ENCODE peak calls at places on chromosomes 6 and 20, in six cellular contexts. One of them, this sample, is unnamed.

GRCh38 chr20:46303176-46303956 is 4.9 kb downstream of the CDH22 start:
- DNase-seq in neural progenitor cell: no peak
- DNase-seq in activated CD8-positive, alpha-beta T cell treated with anti-CD3 and anti-CD28 coated beads, Interleukin-2, amount 10 ng/mL, durations not matched to agents 7 days and 5 days: no peak
- DNase-seq in HTR-8/SVneo: no peak
- DNase-seq in brain microvascular endothelial cell: no peak
- DNase-seq in naive thymus-derived CD8-positive, alpha-beta T cell: no peak
- DNase-seq in this sample: no peak

GRCh38 chr20:10802201-10802600 is 128.4 kb upstream of the JAG1 start:
- DNase-seq in brain microvascular endothelial cell: peak; percentile 9
- DNase-seq in naive thymus-derived CD8-positive, alpha-beta T cell: no peak
- DNase-seq in HTR-8/SVneo: no peak
- DNase-seq in activated CD8-positive, alpha-beta T cell treated with anti-CD3 and anti-CD28 coated beads, Interleukin-2, amount 10 ng/mL, durations not matched to agents 7 days and 5 days: no peak
- DNase-seq in neural progenitor cell: no peak
- DNase-seq in this sample: no peak

GRCh38 chr6:41503841-41504525 is 42.2 kb upstream of the FOXP4 start:
- DNase-seq in neural progenitor cell: peak; percentile 78
- DNase-seq in brain microvascular endothelial cell: peak; percentile 14
- DNase-seq in activated CD8-positive, alpha-beta T cell treated with anti-CD3 and anti-CD28 coated beads, Interleukin-2, amount 10 ng/mL, durations not matched to agents 7 days and 5 days: no peak
- DNase-seq in HTR-8/SVneo: peak; percentile 72
- DNase-seq in naive thymus-derived CD8-positive, alpha-beta T cell: no peak
- DNase-seq in this sample: peak; percentile 69

GRCh38 chr20:24235224-24235735 is 234.1 kb upstream of the SYNDIG1 start:
- DNase-seq in brain microvascular endothelial cell: no peak
- DNase-seq in activated CD8-positive, alpha-beta T cell treated with anti-CD3 and anti-CD28 coated beads, Interleukin-2, amount 10 ng/mL, durations not matched to agents 7 days and 5 days: no peak
- DNase-seq in HTR-8/SVneo: no peak
- DNase-seq in naive thymus-derived CD8-positive, alpha-beta T cell: no peak
- DNase-seq in neural progenitor cell: no peak
- DNase-seq in this sample: no peak

GRCh38 chr6:1477432-1478090 is 88.2 kb downstream of the FOXF2 start:
- DNase-seq in HTR-8/SVneo: peak; percentile 49
- DNase-seq in naive thymus-derived CD8-positive, alpha-beta T cell: no peak
- DNase-seq in activated CD8-positive, alpha-beta T cell treated with anti-CD3 and anti-CD28 coated beads, Interleukin-2, amount 10 ng/mL, durations not matched to agents 7 days and 5 days: no peak
- DNase-seq in brain microvascular endothelial cell: peak; percentile 77
- DNase-seq in neural progenitor cell: no peak
- DNase-seq in this sample: no peak

GRCh38 chr20:16476032-16476431 is 97.2 kb downstream of the KIF16B start:
- DNase-seq in naive thymus-derived CD8-positive, alpha-beta T cell: no peak
- DNase-seq in brain microvascular endothelial cell: peak; percentile 19
- DNase-seq in neural progenitor cell: peak; percentile 50
- DNase-seq in HTR-8/SVneo: peak; percentile 25
- DNase-seq in activated CD8-positive, alpha-beta T cell treated with anti-CD3 and anti-CD28 coated beads, Interleukin-2, amount 10 ng/mL, durations not matched to agents 7 days and 5 days: no peak
- DNase-seq in this sample: peak; percentile 42

GRCh38 chr6:11712760-11713159 is 65.8 kb downstream of the ADTRP start:
- DNase-seq in activated CD8-positive, alpha-beta T cell treated with anti-CD3 and anti-CD28 coated beads, Interleukin-2, amount 10 ng/mL, durations not matched to agents 7 days and 5 days: no peak
- DNase-seq in naive thymus-derived CD8-positive, alpha-beta T cell: no peak
- DNase-seq in brain microvascular endothelial cell: no peak
- DNase-seq in neural progenitor cell: no peak
- DNase-seq in HTR-8/SVneo: no peak
- DNase-seq in this sample: no peak

GRCh38 chr20:9912858-9913434 is 74.1 kb upstream of the PAK5 start:
- DNase-seq in HTR-8/SVneo: peak; percentile 20
- DNase-seq in brain microvascular endothelial cell: peak; percentile 65
- DNase-seq in activated CD8-positive, alpha-beta T cell treated with anti-CD3 and anti-CD28 coated beads, Interleukin-2, amount 10 ng/mL, durations not matched to agents 7 days and 5 days: peak; percentile 44
- DNase-seq in neural progenitor cell: peak; percentile 62
- DNase-seq in naive thymus-derived CD8-positive, alpha-beta T cell: peak; percentile 4
- DNase-seq in this sample: peak; percentile 55

GRCh38 chr20:50582591-50583234 is 72.5 kb downstream of the PTPN1 start:
- DNase-seq in activated CD8-positive, alpha-beta T cell treated with anti-CD3 and anti-CD28 coated beads, Interleukin-2, amount 10 ng/mL, durations not matched to agents 7 days and 5 days: no peak
- DNase-seq in brain microvascular endothelial cell: no peak
- DNase-seq in neural progenitor cell: no peak
- DNase-seq in HTR-8/SVneo: no peak
- DNase-seq in naive thymus-derived CD8-positive, alpha-beta T cell: no peak
- DNase-seq in this sample: no peak

GRCh38 chr20:51447097-51447764 is 95.3 kb downstream of the NFATC2 start:
- DNase-seq in activated CD8-positive, alpha-beta T cell treated with anti-CD3 and anti-CD28 coated beads, Interleukin-2, amount 10 ng/mL, durations not matched to agents 7 days and 5 days: no peak
- DNase-seq in neural progenitor cell: peak; percentile 36
- DNase-seq in brain microvascular endothelial cell: peak; percentile 95
- DNase-seq in HTR-8/SVneo: peak; percentile 98
- DNase-seq in naive thymus-derived CD8-positive, alpha-beta T cell: no peak
- DNase-seq in this sample: peak; percentile 92

GRCh38 chr6:149723771-149724417 is 6.0 kb upstream of the LATS1 start:
- DNase-seq in activated CD8-positive, alpha-beta T cell treated with anti-CD3 and anti-CD28 coated beads, Interleukin-2, amount 10 ng/mL, durations not matched to agents 7 days and 5 days: peak; percentile 64
- DNase-seq in naive thymus-derived CD8-positive, alpha-beta T cell: peak; percentile 34
- DNase-seq in HTR-8/SVneo: peak; percentile 42
- DNase-seq in brain microvascular endothelial cell: peak; percentile 69
- DNase-seq in neural progenitor cell: peak; percentile 58
- DNase-seq in this sample: peak; percentile 81

GRCh38 chr20:63178889-63179751 is 36.8 kb downstream of the YTHDF1 start:
- DNase-seq in neural progenitor cell: peak; percentile 71
- DNase-seq in HTR-8/SVneo: peak; percentile 83
- DNase-seq in brain microvascular endothelial cell: no peak
- DNase-seq in activated CD8-positive, alpha-beta T cell treated with anti-CD3 and anti-CD28 coated beads, Interleukin-2, amount 10 ng/mL, durations not matched to agents 7 days and 5 days: peak; percentile 72
- DNase-seq in naive thymus-derived CD8-positive, alpha-beta T cell: peak; percentile 63
- DNase-seq in this sample: no peak

GRCh38 chr6:154868143-154868594 is 126.9 kb upstream of the TIAM2 start:
- DNase-seq in neural progenitor cell: peak; percentile 78
- DNase-seq in naive thymus-derived CD8-positive, alpha-beta T cell: no peak
- DNase-seq in activated CD8-positive, alpha-beta T cell treated with anti-CD3 and anti-CD28 coated beads, Interleukin-2, amount 10 ng/mL, durations not matched to agents 7 days and 5 days: no peak
- DNase-seq in brain microvascular endothelial cell: peak; percentile 48
- DNase-seq in HTR-8/SVneo: peak; percentile 23
- DNase-seq in this sample: peak; percentile 43

GRCh38 chr20:24632581-24632980 is 163.2 kb downstream of the SYNDIG1 start:
- DNase-seq in activated CD8-positive, alpha-beta T cell treated with anti-CD3 and anti-CD28 coated beads, Interleukin-2, amount 10 ng/mL, durations not matched to agents 7 days and 5 days: no peak
- DNase-seq in HTR-8/SVneo: no peak
- DNase-seq in brain microvascular endothelial cell: no peak
- DNase-seq in neural progenitor cell: peak; percentile 17
- DNase-seq in naive thymus-derived CD8-positive, alpha-beta T cell: no peak
- DNase-seq in this sample: no peak

GRCh38 chr6:137145421-137145820 is 28.0 kb downstream of the IL22RA2 start:
- DNase-seq in activated CD8-positive, alpha-beta T cell treated with anti-CD3 and anti-CD28 coated beads, Interleukin-2, amount 10 ng/mL, durations not matched to agents 7 days and 5 days: no peak
- DNase-seq in neural progenitor cell: no peak
- DNase-seq in HTR-8/SVneo: no peak
- DNase-seq in naive thymus-derived CD8-positive, alpha-beta T cell: no peak
- DNase-seq in brain microvascular endothelial cell: no peak
- DNase-seq in this sample: no peak

GRCh38 chr6:156848533-156848932 is 71.4 kb downstream of the ARID1B start:
- DNase-seq in HTR-8/SVneo: no peak
- DNase-seq in naive thymus-derived CD8-positive, alpha-beta T cell: no peak
- DNase-seq in activated CD8-positive, alpha-beta T cell treated with anti-CD3 and anti-CD28 coated beads, Interleukin-2, amount 10 ng/mL, durations not matched to agents 7 days and 5 days: no peak
- DNase-seq in brain microvascular endothelial cell: no peak
- DNase-seq in neural progenitor cell: peak; percentile 38
- DNase-seq in this sample: no peak

GRCh38 chr6:92684386-92684785 is 735.0 kb downstream of the EPHA7 start:
- DNase-seq in brain microvascular endothelial cell: no peak
- DNase-seq in naive thymus-derived CD8-positive, alpha-beta T cell: no peak
- DNase-seq in HTR-8/SVneo: no peak
- DNase-seq in activated CD8-positive, alpha-beta T cell treated with anti-CD3 and anti-CD28 coated beads, Interleukin-2, amount 10 ng/mL, durations not matched to agents 7 days and 5 days: no peak
- DNase-seq in neural progenitor cell: no peak
- DNase-seq in this sample: no peak

GRCh38 chr6:49332781-49333180 is 130.3 kb downstream of the MMUT start:
- DNase-seq in HTR-8/SVneo: no peak
- DNase-seq in naive thymus-derived CD8-positive, alpha-beta T cell: no peak
- DNase-seq in activated CD8-positive, alpha-beta T cell treated with anti-CD3 and anti-CD28 coated beads, Interleukin-2, amount 10 ng/mL, durations not matched to agents 7 days and 5 days: no peak
- DNase-seq in neural progenitor cell: no peak
- DNase-seq in brain microvascular endothelial cell: no peak
- DNase-seq in this sample: no peak

GRCh38 chr20:17969884-17970409 is 1.1 kb downstream of the MGME1 start:
- DNase-seq in HTR-8/SVneo: no peak
- DNase-seq in brain microvascular endothelial cell: peak; percentile 61
- DNase-seq in neural progenitor cell: peak; percentile 23
- DNase-seq in activated CD8-positive, alpha-beta T cell treated with anti-CD3 and anti-CD28 coated beads, Interleukin-2, amount 10 ng/mL, durations not matched to agents 7 days and 5 days: peak; percentile 66
- DNase-seq in naive thymus-derived CD8-positive, alpha-beta T cell: peak; percentile 37
- DNase-seq in this sample: peak; percentile 79

GRCh38 chr6:105204331-105204730 is 24.5 kb upstream of the POPDC3 start:
- DNase-seq in activated CD8-positive, alpha-beta T cell treated with anti-CD3 and anti-CD28 coated beads, Interleukin-2, amount 10 ng/mL, durations not matched to agents 7 days and 5 days: no peak
- DNase-seq in naive thymus-derived CD8-positive, alpha-beta T cell: no peak
- DNase-seq in brain microvascular endothelial cell: no peak
- DNase-seq in neural progenitor cell: no peak
- DNase-seq in HTR-8/SVneo: no peak
- DNase-seq in this sample: no peak

GRCh38 chr6:487956-488355 is 96.4 kb downstream of the IRF4 start:
- DNase-seq in HTR-8/SVneo: no peak
- DNase-seq in neural progenitor cell: no peak
- DNase-seq in activated CD8-positive, alpha-beta T cell treated with anti-CD3 and anti-CD28 coated beads, Interleukin-2, amount 10 ng/mL, durations not matched to agents 7 days and 5 days: peak; percentile 20
- DNase-seq in naive thymus-derived CD8-positive, alpha-beta T cell: peak; percentile 35
- DNase-seq in brain microvascular endothelial cell: no peak
- DNase-seq in this sample: peak; percentile 90

GRCh38 chr6:105326838-105327745 is 75.8 kb downstream of the PREP start:
- DNase-seq in naive thymus-derived CD8-positive, alpha-beta T cell: no peak
- DNase-seq in HTR-8/SVneo: peak; percentile 33
- DNase-seq in activated CD8-positive, alpha-beta T cell treated with anti-CD3 and anti-CD28 coated beads, Interleukin-2, amount 10 ng/mL, durations not matched to agents 7 days and 5 days: no peak
- DNase-seq in neural progenitor cell: no peak
- DNase-seq in brain microvascular endothelial cell: peak; percentile 64
- DNase-seq in this sample: peak; percentile 72

GRCh38 chr20:61812771-61813485 is 252.8 kb downstream of the TAF4 start:
- DNase-seq in neural progenitor cell: no peak
- DNase-seq in activated CD8-positive, alpha-beta T cell treated with anti-CD3 and anti-CD28 coated beads, Interleukin-2, amount 10 ng/mL, durations not matched to agents 7 days and 5 days: no peak
- DNase-seq in naive thymus-derived CD8-positive, alpha-beta T cell: no peak
- DNase-seq in brain microvascular endothelial cell: no peak
- DNase-seq in HTR-8/SVneo: no peak
- DNase-seq in this sample: no peak

GRCh38 chr20:47305667-47306066 is 50.8 kb downstream of the ZMYND8 start:
- DNase-seq in HTR-8/SVneo: no peak
- DNase-seq in brain microvascular endothelial cell: no peak
- DNase-seq in neural progenitor cell: no peak
- DNase-seq in activated CD8-positive, alpha-beta T cell treated with anti-CD3 and anti-CD28 coated beads, Interleukin-2, amount 10 ng/mL, durations not matched to agents 7 days and 5 days: no peak
- DNase-seq in naive thymus-derived CD8-positive, alpha-beta T cell: no peak
- DNase-seq in this sample: no peak

GRCh38 chr6:154478021-154478651 is 32.3 kb downstream of the CNKSR3 start:
- DNase-seq in activated CD8-positive, alpha-beta T cell treated with anti-CD3 and anti-CD28 coated beads, Interleukin-2, amount 10 ng/mL, durations not matched to agents 7 days and 5 days: no peak
- DNase-seq in neural progenitor cell: no peak
- DNase-seq in brain microvascular endothelial cell: no peak
- DNase-seq in naive thymus-derived CD8-positive, alpha-beta T cell: no peak
- DNase-seq in HTR-8/SVneo: no peak
- DNase-seq in this sample: peak; percentile 60

GRCh38 chr6:170031096-170031471 is 259.8 kb downstream of the DLL1 start:
- DNase-seq in brain microvascular endothelial cell: no peak
- DNase-seq in HTR-8/SVneo: no peak
- DNase-seq in neural progenitor cell: no peak
- DNase-seq in activated CD8-positive, alpha-beta T cell treated with anti-CD3 and anti-CD28 coated beads, Interleukin-2, amount 10 ng/mL, durations not matched to agents 7 days and 5 days: no peak
- DNase-seq in naive thymus-derived CD8-positive, alpha-beta T cell: no peak
- DNase-seq in this sample: no peak

GRCh38 chr6:32047855-32048766 is 9.9 kb downstream of the CYP21A2 start:
- DNase-seq in naive thymus-derived CD8-positive, alpha-beta T cell: peak; percentile 58
- DNase-seq in brain microvascular endothelial cell: peak; percentile 23
- DNase-seq in activated CD8-positive, alpha-beta T cell treated with anti-CD3 and anti-CD28 coated beads, Interleukin-2, amount 10 ng/mL, durations not matched to agents 7 days and 5 days: peak; percentile 74
- DNase-seq in HTR-8/SVneo: peak; percentile 85
- DNase-seq in neural progenitor cell: peak; percentile 75
- DNase-seq in this sample: peak; percentile 44

GRCh38 chr6:37615564-37616340 is 81.9 kb downstream of the MDGA1 start:
- DNase-seq in brain microvascular endothelial cell: peak; percentile 52
- DNase-seq in neural progenitor cell: no peak
- DNase-seq in activated CD8-positive, alpha-beta T cell treated with anti-CD3 and anti-CD28 coated beads, Interleukin-2, amount 10 ng/mL, durations not matched to agents 7 days and 5 days: no peak
- DNase-seq in HTR-8/SVneo: peak; percentile 45
- DNase-seq in naive thymus-derived CD8-positive, alpha-beta T cell: no peak
- DNase-seq in this sample: peak; percentile 72

GRCh38 chr6:154229796-154230195 is 126.8 kb downstream of the IPCEF1 start:
- DNase-seq in neural progenitor cell: no peak
- DNase-seq in naive thymus-derived CD8-positive, alpha-beta T cell: no peak
- DNase-seq in activated CD8-positive, alpha-beta T cell treated with anti-CD3 and anti-CD28 coated beads, Interleukin-2, amount 10 ng/mL, durations not matched to agents 7 days and 5 days: peak; percentile 66
- DNase-seq in brain microvascular endothelial cell: no peak
- DNase-seq in HTR-8/SVneo: no peak
- DNase-seq in this sample: no peak

GRCh38 chr6:31110825-31111582 is 1.4 kb downstream of the C6orf15 start:
- DNase-seq in activated CD8-positive, alpha-beta T cell treated with anti-CD3 and anti-CD28 coated beads, Interleukin-2, amount 10 ng/mL, durations not matched to agents 7 days and 5 days: no peak
- DNase-seq in neural progenitor cell: peak; percentile 40
- DNase-seq in HTR-8/SVneo: no peak
- DNase-seq in naive thymus-derived CD8-positive, alpha-beta T cell: no peak
- DNase-seq in brain microvascular endothelial cell: no peak
- DNase-seq in this sample: no peak

GRCh38 chr6:56437171-56437900 is 190.0 kb upstream of the COL21A1 start:
- DNase-seq in naive thymus-derived CD8-positive, alpha-beta T cell: no peak
- DNase-seq in brain microvascular endothelial cell: no peak
- DNase-seq in HTR-8/SVneo: no peak
- DNase-seq in neural progenitor cell: no peak
- DNase-seq in activated CD8-positive, alpha-beta T cell treated with anti-CD3 and anti-CD28 coated beads, Interleukin-2, amount 10 ng/mL, durations not matched to agents 7 days and 5 days: no peak
- DNase-seq in this sample: no peak

GRCh38 chr6:153135681-153136080 is 4.6 kb upstream of the RGS17 start:
- DNase-seq in activated CD8-positive, alpha-beta T cell treated with anti-CD3 and anti-CD28 coated beads, Interleukin-2, amount 10 ng/mL, durations not matched to agents 7 days and 5 days: no peak
- DNase-seq in HTR-8/SVneo: no peak
- DNase-seq in brain microvascular endothelial cell: no peak
- DNase-seq in naive thymus-derived CD8-positive, alpha-beta T cell: no peak
- DNase-seq in neural progenitor cell: no peak
- DNase-seq in this sample: no peak

GRCh38 chr20:24112360-24112759 is 123.8 kb upstream of the GGTLC1 start:
- DNase-seq in neural progenitor cell: no peak
- DNase-seq in brain microvascular endothelial cell: no peak
- DNase-seq in HTR-8/SVneo: no peak
- DNase-seq in naive thymus-derived CD8-positive, alpha-beta T cell: no peak
- DNase-seq in activated CD8-positive, alpha-beta T cell treated with anti-CD3 and anti-CD28 coated beads, Interleukin-2, amount 10 ng/mL, durations not matched to agents 7 days and 5 days: no peak
- DNase-seq in this sample: no peak

GRCh38 chr6:134521116-134521501 is 203.2 kb upstream of the SGK1 start:
- DNase-seq in naive thymus-derived CD8-positive, alpha-beta T cell: no peak
- DNase-seq in activated CD8-positive, alpha-beta T cell treated with anti-CD3 and anti-CD28 coated beads, Interleukin-2, amount 10 ng/mL, durations not matched to agents 7 days and 5 days: no peak
- DNase-seq in HTR-8/SVneo: no peak
- DNase-seq in neural progenitor cell: no peak
- DNase-seq in brain microvascular endothelial cell: no peak
- DNase-seq in this sample: no peak

GRCh38 chr20:62045118-62045517 is 20.6 kb downstream of the TAF4 start:
- DNase-seq in brain microvascular endothelial cell: no peak
- DNase-seq in naive thymus-derived CD8-positive, alpha-beta T cell: no peak
- DNase-seq in HTR-8/SVneo: no peak
- DNase-seq in activated CD8-positive, alpha-beta T cell treated with anti-CD3 and anti-CD28 coated beads, Interleukin-2, amount 10 ng/mL, durations not matched to agents 7 days and 5 days: no peak
- DNase-seq in neural progenitor cell: no peak
- DNase-seq in this sample: no peak

GRCh38 chr6:1576166-1576565 is 33.5 kb upstream of the FOXC1 start:
- DNase-seq in brain microvascular endothelial cell: no peak
- DNase-seq in neural progenitor cell: no peak
- DNase-seq in HTR-8/SVneo: no peak
- DNase-seq in naive thymus-derived CD8-positive, alpha-beta T cell: no peak
- DNase-seq in activated CD8-positive, alpha-beta T cell treated with anti-CD3 and anti-CD28 coated beads, Interleukin-2, amount 10 ng/mL, durations not matched to agents 7 days and 5 days: no peak
- DNase-seq in this sample: no peak

GRCh38 chr20:23782366-23782983 is 31.7 kb upstream of the CST1 start:
- DNase-seq in activated CD8-positive, alpha-beta T cell treated with anti-CD3 and anti-CD28 coated beads, Interleukin-2, amount 10 ng/mL, durations not matched to agents 7 days and 5 days: peak; percentile 20
- DNase-seq in neural progenitor cell: peak; percentile 46
- DNase-seq in naive thymus-derived CD8-positive, alpha-beta T cell: no peak
- DNase-seq in HTR-8/SVneo: peak; percentile 6
- DNase-seq in brain microvascular endothelial cell: peak; percentile 39
- DNase-seq in this sample: peak; percentile 17

GRCh38 chr6:157305676-157306653 is 17.4 kb downstream of the TMEM242 start:
- DNase-seq in activated CD8-positive, alpha-beta T cell treated with anti-CD3 and anti-CD28 coated beads, Interleukin-2, amount 10 ng/mL, durations not matched to agents 7 days and 5 days: no peak
- DNase-seq in naive thymus-derived CD8-positive, alpha-beta T cell: no peak
- DNase-seq in HTR-8/SVneo: no peak
- DNase-seq in brain microvascular endothelial cell: no peak
- DNase-seq in neural progenitor cell: no peak
- DNase-seq in this sample: no peak

GRCh38 chr20:36538026-36538764 is 3.1 kb upstream of the MYL9 start:
- DNase-seq in neural progenitor cell: no peak
- DNase-seq in brain microvascular endothelial cell: peak; percentile 45
- DNase-seq in naive thymus-derived CD8-positive, alpha-beta T cell: no peak
- DNase-seq in activated CD8-positive, alpha-beta T cell treated with anti-CD3 and anti-CD28 coated beads, Interleukin-2, amount 10 ng/mL, durations not matched to agents 7 days and 5 days: no peak
- DNase-seq in HTR-8/SVneo: no peak
- DNase-seq in this sample: no peak